ENCODE peak calls at places on chromosomes 3 and 15, in ten cellular contexts. P is OCI-LY7; H is PC-9; A is HFFc6; O is HCT116; J is foreskin fibroblast; W is CD4-positive, alpha-beta T cell; E is PC-3; Q is upper lobe of left lung; V is AG10803. F is an unnamed sample.

GRCh38 chr15:42203891-42204290 is 4.2 kb downstream of the VPS39 start:
- DNase-seq in P (no peak), H (no peak), A (peak; percentile 24), O (no peak), J (no peak), W (no peak), E (peak; percentile 81), Q (no peak), V (peak; percentile 39), F (no peak)

GRCh38 chr3:172084871-172085556 is 45.6 kb downstream of the FNDC3B start:
- DNase-seq in P (no peak), H (no peak), A (no peak), O (no peak), J (peak; percentile 58), W (no peak), E (no peak), Q (no peak), V (peak; percentile 40), F (no peak)

GRCh38 chr15:85297537-85297936 is 82.9 kb upstream of the AKAP13 start:
- DNase-seq in P (no peak), H (no peak), A (no peak), O (no peak), J (peak; percentile 18), W (no peak), E (no peak), Q (no peak), V (no peak), F (no peak)

GRCh38 chr3:188595890-188596376 is 442.0 kb downstream of the LPP start:
- DNase-seq in P (no peak), H (no peak), A (peak; percentile 77), O (no peak), J (peak; percentile 80), W (no peak), E (peak; percentile 84), Q (no peak), V (peak; percentile 93), F (no peak)

GRCh38 chr3:13824521-13825316 is 55.2 kb downstream of the WNT7A start:
- DNase-seq in P (no peak), H (no peak), A (no peak), O (no peak), J (no peak), W (no peak), E (peak; percentile 62), Q (no peak), V (no peak), F (no peak)

GRCh38 chr3:129308636-129309035 is 30.0 kb downstream of the HMCES start:
- DNase-seq in P (no peak), H (no peak), A (no peak), O (no peak), J (no peak), W (no peak), E (no peak), Q (no peak), V (no peak), F (no peak)

GRCh38 chr15:36951747-36952247 is 148.6 kb downstream of the MEIS2 start:
- DNase-seq in P (no peak), H (no peak), A (peak; percentile 91), O (no peak), J (peak; percentile 52), W (no peak), E (peak; percentile 61), Q (no peak), V (peak; percentile 93), F (no peak)

GRCh38 chr3:160941885-160942494 is 163.2 kb downstream of the B3GALNT1 start:
- DNase-seq in P (peak; percentile 64), H (peak; percentile 66), A (peak; percentile 68), O (peak; percentile 58), J (peak; percentile 84), W (peak; percentile 56), E (peak; percentile 90), Q (no peak), V (peak; percentile 65), F (peak; percentile 62)

DNA sequence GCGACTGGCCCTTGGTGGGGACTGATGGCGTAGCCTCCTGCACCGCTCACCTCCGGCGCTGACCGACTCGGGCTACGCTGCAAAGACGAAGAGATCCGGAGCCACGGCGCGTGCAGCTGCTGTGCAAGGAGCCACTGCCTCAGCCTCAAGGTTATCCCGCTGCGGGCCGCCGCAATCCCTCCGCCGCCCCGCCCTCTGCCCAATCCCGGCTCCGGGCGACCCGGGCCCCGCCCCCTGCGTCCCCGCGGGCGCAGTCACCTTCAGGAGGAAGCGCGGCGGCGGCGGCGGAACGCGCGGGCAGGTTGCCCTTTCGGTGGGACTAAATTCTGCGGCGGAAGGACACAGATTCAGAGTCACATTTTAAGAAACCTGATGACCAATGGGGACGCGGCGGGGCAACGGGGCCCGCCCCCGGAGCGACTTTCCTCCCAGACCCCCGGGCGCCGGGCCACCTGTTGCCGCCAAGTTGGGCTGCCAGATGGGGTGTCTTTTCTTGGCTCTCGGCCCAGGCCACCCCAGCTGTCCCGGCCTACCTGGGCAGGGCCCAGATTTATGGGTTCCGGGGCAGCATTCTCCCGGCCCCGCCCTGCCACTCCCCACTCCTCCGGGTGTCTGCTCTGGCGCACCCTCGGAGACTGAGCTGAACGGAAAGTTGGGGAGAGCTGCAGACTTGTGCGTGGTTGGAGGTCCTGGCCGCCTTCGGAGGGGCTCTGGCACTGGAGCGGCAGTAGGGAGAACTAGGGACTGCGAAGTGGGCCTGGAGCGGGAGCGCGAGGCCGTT is at the start of gene PKM:
- DNase-seq in P (peak; percentile 100), H (peak; percentile 99), A (peak; percentile 99), O (peak; percentile 99), J (peak; percentile 100), W (peak; percentile 80), E (peak; percentile 97), Q (peak; percentile 99), V (peak; percentile 99), F (peak; percentile 93)
- TF ChIP-seq CTCF in P (no peak), H (no peak), A (no peak), O (no peak), J (no peak), W (no peak), E (no peak), Q (no peak), V (no peak), F (no peak)

GRCh38 chr15:90640862-90641261 is 76.3 kb upstream of the BLM start:
- DNase-seq in P (no peak), H (no peak), A (no peak), O (no peak), J (no peak), W (no peak), E (no peak), Q (no peak), V (no peak), F (no peak)

GRCh38 chr15:90641581-90642463 is 75.3 kb upstream of the BLM start:
- DNase-seq in P (no peak), H (no peak), A (no peak), O (no peak), J (no peak), W (no peak), E (no peak), Q (no peak), V (no peak), F (no peak)

GRCh38 chr15:90637693-90638092 is 79.5 kb upstream of the BLM start:
- DNase-seq in P (no peak), H (no peak), A (no peak), O (no peak), J (no peak), W (no peak), E (no peak), Q (no peak), V (no peak), F (no peak)

GRCh38 chr15:90638241-90638691 is 78.9 kb upstream of the BLM start:
- DNase-seq in P (no peak), H (no peak), A (no peak), O (no peak), J (no peak), W (no peak), E (no peak), Q (peak; percentile 60), V (peak; percentile 7), F (no peak)

DNA sequence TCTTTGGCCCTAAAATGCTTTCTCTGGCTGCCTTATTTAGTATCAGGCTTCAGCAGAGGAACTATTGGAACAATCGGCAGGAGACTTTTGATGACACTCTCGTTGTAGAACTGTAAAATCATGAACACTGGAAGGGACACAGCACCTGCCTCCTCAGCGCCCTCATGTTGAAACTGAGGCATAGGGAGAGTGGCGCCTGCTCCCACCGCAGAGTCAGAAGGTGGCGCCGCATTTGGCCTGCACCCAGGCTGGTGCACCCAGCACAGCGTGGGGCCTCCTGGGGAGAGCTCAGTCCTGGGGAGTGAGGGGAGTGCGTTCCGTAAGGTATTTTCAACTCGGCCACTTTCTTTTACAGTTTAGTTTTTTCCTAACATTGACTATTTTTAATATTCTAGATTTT is 78.2 kb upstream of the BLM start:
- DNase-seq in P (no peak), H (no peak), A (no peak), O (no peak), J (no peak), W (no peak), E (no peak), Q (peak; percentile 36), V (no peak), F (no peak)
- TF ChIP-seq CTCF in P (peak; percentile 52), H (no peak), A (peak; percentile 18), O (no peak), J (no peak), W (no peak), E (no peak), Q (no peak), V (no peak), F (no peak)

DNA sequence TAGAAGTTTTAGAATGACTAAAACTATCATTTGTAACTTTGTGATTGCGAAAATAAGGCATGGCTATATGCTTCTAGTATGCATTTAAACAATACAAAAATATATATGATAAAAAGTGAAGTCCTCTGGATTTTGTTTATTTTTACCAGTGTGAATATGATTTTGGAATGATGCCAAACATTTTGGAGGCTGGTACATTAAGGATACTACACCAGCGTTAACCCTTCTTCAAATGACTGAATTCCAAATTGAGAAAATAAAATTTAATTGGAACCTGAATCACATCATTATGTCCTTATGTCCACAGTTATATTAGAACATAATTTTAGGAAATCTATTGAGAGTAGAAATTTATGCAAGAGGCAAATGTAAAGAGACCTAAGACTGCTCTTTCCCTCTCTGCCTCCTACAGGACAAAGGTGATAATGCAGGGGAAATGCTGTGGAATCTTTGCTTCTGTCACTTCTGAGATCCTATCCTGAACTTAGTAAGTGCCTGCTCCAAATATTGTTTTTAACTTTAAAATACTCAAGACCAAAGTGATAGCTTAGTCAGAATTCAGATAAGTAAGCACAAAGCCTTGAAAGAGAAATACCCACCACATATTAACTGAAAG is 121.1 kb upstream of the NANOGP8 start:
- DNase-seq in P (peak; percentile 7), H (no peak), A (peak; percentile 1), O (peak; percentile 7), J (peak; percentile 21), W (no peak), E (peak; percentile 74), Q (no peak), V (no peak), F (peak; percentile 14)
- TF ChIP-seq CTCF in P (peak; percentile 74), H (peak; percentile 35), A (peak; percentile 81), O (peak; percentile 64), J (no peak), W (no peak), E (peak; percentile 84), Q (no peak), V (peak; percentile 43), F (peak; percentile 16)

DNA sequence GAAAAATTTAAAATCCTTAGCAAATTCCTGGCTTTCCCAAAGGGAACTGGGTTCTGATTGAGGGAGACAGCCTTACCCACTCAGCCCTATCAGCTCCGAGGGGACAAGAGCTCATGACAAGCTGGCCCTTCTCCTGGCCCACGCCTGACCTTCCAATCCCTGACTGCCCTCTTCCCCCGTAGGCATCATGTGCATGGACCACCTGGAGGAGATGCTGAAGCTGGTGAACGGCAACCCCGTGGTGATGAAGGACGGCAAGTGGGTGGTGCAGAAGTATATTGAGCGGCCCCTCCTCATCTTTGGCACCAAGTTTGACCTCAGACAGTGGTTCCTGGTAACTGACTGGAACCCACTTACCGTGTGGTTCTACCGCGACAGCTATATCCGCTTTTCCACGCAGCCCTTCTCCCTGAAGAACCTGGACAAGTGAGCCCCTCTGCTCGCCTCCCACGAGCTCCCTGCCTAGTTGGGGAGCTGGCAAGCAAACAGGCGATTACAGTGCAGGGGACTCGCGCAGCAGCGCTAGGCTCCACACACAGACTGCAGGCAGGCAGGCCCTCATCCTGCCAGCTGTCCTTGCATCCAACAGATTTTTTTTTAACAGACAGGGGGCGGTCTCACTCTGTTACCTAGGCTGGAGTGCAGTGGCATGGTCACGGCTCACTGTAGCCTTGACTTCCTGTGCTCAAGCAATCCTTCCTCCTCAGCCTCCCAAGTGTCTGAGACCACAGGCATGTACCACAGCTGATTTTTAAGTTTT is 16.8 kb downstream of the RPUSD3 start:
- DNase-seq in P (peak; percentile 60), H (no peak), A (peak; percentile 12), O (no peak), J (peak; percentile 19), W (no peak), E (peak; percentile 63), Q (no peak), V (no peak), F (no peak)
- TF ChIP-seq CTCF in P (peak; percentile 73), H (peak; percentile 56), A (peak; percentile 67), O (peak; percentile 43), J (peak; percentile 10), W (no peak), E (peak; percentile 59), Q (peak; percentile 26), V (peak; percentile 29), F (no peak)